ENCODE peak calls at places on chromosomes 7 and 10, in six cellular contexts. T, F, H, V, O and L are unnamed samples.

GRCh38 chr7:78115876-78116275 is 317.3 kb downstream of the PHTF2 start:
- DNase-seq in F (no peak), T (no peak), H (no peak), O (no peak), V (no peak), L (no peak)

GRCh38 chr10:60942604-60943269 is 1.2 kb downstream of the RHOBTB1 start:
- DNase-seq in O (peak), T (no peak), V (no peak), H (peak), F (no peak), L (peak)

GRCh38 chr10:12841826-12842225 is 159.7 kb downstream of the CCDC3 start:
- DNase-seq in H (no peak), F (no peak), T (no peak), V (no peak), O (no peak), L (no peak)

GRCh38 chr10:73597346-73597745 is 6.2 kb upstream of the USP54 start:
- DNase-seq in F (no peak), T (no peak), V (no peak), H (no peak), O (no peak), L (no peak)

GRCh38 chr10:123995461-123996131 is 97.8 kb downstream of the CHST15 start:
- DNase-seq in H (peak), F (peak), O (peak), V (no peak), T (peak), L (no peak)

GRCh38 chr10:120732067-120732466 is 119.1 kb upstream of the WDR11 start:
- DNase-seq in O (peak), V (no peak), F (no peak), H (no peak), T (no peak), L (no peak)

GRCh38 chr7:73520673-73521635 is 1.1 kb downstream of the BAZ1B start:
- DNase-seq in O (peak), F (no peak), T (peak), V (peak), H (no peak), L (no peak)

GRCh38 chr10:15182541-15183207 is 14.2 kb upstream of the NMT2 start:
- DNase-seq in F (no peak), V (no peak), T (peak), H (no peak), O (no peak), L (no peak)

GRCh38 chr10:14173706-14174594 is 156.8 kb downstream of the FRMD4A start:
- DNase-seq in O (no peak), H (no peak), T (no peak), V (no peak), F (no peak), L (peak)

GRCh38 chr10:122468923-122469781 is 7.8 kb downstream of the HTRA1 start:
- DNase-seq in H (no peak), F (peak), T (peak), V (peak), O (peak), L (no peak)

GRCh38 chr7:141533149-141533949 is 17.9 kb upstream of the AGK start:
- DNase-seq in H (peak), O (peak), T (peak), F (peak), V (peak), L (peak)

GRCh38 chr10:110355181-110355831 is 50.6 kb upstream of the SMNDC1 start:
- DNase-seq in T (no peak), O (no peak), F (no peak), H (no peak), V (no peak), L (no peak)

GRCh38 chr7:81886211-81886764 is 116.4 kb upstream of the HGF start:
- DNase-seq in V (peak), T (no peak), H (no peak), F (no peak), O (no peak), L (no peak)

GRCh38 chr7:81616951-81617350 is 152.9 kb downstream of the HGF start:
- DNase-seq in V (peak), H (no peak), F (no peak), T (no peak), O (peak), L (no peak)

GRCh38 chr10:117699436-117700075 is 157.0 kb downstream of the EMX2 start:
- DNase-seq in F (no peak), V (peak), T (no peak), H (no peak), O (no peak), L (no peak)

GRCh38 chr10:132264966-132265877 is 42.5 kb downstream of the STK32C start:
- DNase-seq in O (no peak), V (peak), F (no peak), T (no peak), H (no peak), L (no peak)

GRCh38 chr10:44261710-44262455 is 123.0 kb downstream of the CXCL12 start:
- DNase-seq in F (peak), H (no peak), T (no peak), O (peak), V (no peak), L (no peak)

GRCh38 chr10:114526497-114527238 is 122.4 kb upstream of the AFAP1L2 start:
- DNase-seq in O (no peak), V (peak), F (peak), H (peak), T (peak), L (peak)

GRCh38 chr7:154342971-154343633 is 290.9 kb downstream of the DPP6 start:
- DNase-seq in T (no peak), V (no peak), F (no peak), O (no peak), H (no peak), L (no peak)

GRCh38 chr7:126702242-126703016 is 550.3 kb downstream of the GRM8 start:
- DNase-seq in O (no peak), F (no peak), T (no peak), H (no peak), V (peak), L (no peak)

GRCh38 chr7:83486536-83486935 is 162.4 kb downstream of the SEMA3E start:
- DNase-seq in T (no peak), V (no peak), O (no peak), F (no peak), H (peak), L (peak)

GRCh38 chr7:41333506-41333905 is 369.4 kb downstream of the INHBA start:
- DNase-seq in T (no peak), F (peak), V (no peak), H (no peak), O (peak), L (no peak)

GRCh38 chr7:64793106-64793755 is 997 bp upstream of the ZNF138 start:
- DNase-seq in H (no peak), F (no peak), T (no peak), O (peak), V (no peak), L (no peak)

GRCh38 chr10:50419756-50420155 is 168.4 kb upstream of the ASAH2 start:
- DNase-seq in T (no peak), V (no peak), H (no peak), F (no peak), O (no peak), L (no peak)

GRCh38 chr7:110988348-110988747 is 102.6 kb upstream of the LRRN3 start:
- DNase-seq in H (no peak), O (no peak), T (no peak), F (no peak), V (no peak), L (no peak)

GRCh38 chr10:119502214-119502613 is 40.3 kb downstream of the RGS10 start:
- DNase-seq in F (no peak), O (no peak), T (no peak), V (no peak), H (no peak), L (no peak)

GRCh38 chr10:47340613-47341170 is 7.5 kb upstream of the RBP3 start:
- DNase-seq in H (no peak), T (no peak), V (peak), O (peak), F (peak), L (no peak)

GRCh38 chr7:29806793-29807178 is 478 bp downstream of the WIPF3 start:
- DNase-seq in V (no peak), F (no peak), T (no peak), H (no peak), O (no peak), L (no peak)

GRCh38 chr10:79137826-79138225 is 69.1 kb downstream of the ZMIZ1 start:
- DNase-seq in O (no peak), H (no peak), T (no peak), F (peak), V (no peak), L (no peak)

GRCh38 chr7:27046854-27047549 is 48.8 kb downstream of the HOXA1 start:
- DNase-seq in V (no peak), H (no peak), O (peak), T (no peak), F (peak), L (no peak)

GRCh38 chr10:26212511-26212910 is 4.1 kb upstream of the GAD2 start:
- DNase-seq in F (no peak), O (no peak), H (no peak), V (no peak), T (no peak), L (no peak)

GRCh38 chr10:44567471-44567870 is 182.6 kb upstream of the CXCL12 start:
- DNase-seq in F (no peak), H (no peak), V (no peak), O (peak), T (peak), L (no peak)

GRCh38 chr7:91656486-91657237 is 223.8 kb downstream of the MTERF1 start:
- DNase-seq in V (no peak), O (peak), T (peak), F (no peak), H (no peak), L (no peak)

GRCh38 chr10:92064506-92064905 is 140.9 kb downstream of the BTAF1 start:
- DNase-seq in F (no peak), O (peak), V (no peak), H (no peak), T (no peak), L (no peak)

GRCh38 chr7:46515844-46516590 is 594.9 kb upstream of the IGFBP3 start:
- DNase-seq in H (no peak), O (no peak), F (no peak), T (no peak), V (no peak), L (no peak)

GRCh38 chr10:21337171-21337792 is 188.2 kb downstream of the SKIDA1 start:
- DNase-seq in T (no peak), H (no peak), F (no peak), V (no peak), O (no peak), L (no peak)

GRCh38 chr7:45118830-45119452 is 7.4 kb upstream of the TBRG4 start:
- DNase-seq in V (no peak), O (no peak), F (no peak), H (no peak), T (no peak), L (no peak)

GRCh38 chr10:8967004-8967530 is 912.6 kb downstream of the GATA3 start:
- DNase-seq in T (no peak), F (no peak), H (no peak), V (no peak), O (no peak), L (no peak)

GRCh38 chr7:44213872-44214595 is 13.3 kb downstream of the YKT6 start:
- DNase-seq in H (no peak), O (peak), V (no peak), T (no peak), F (peak), L (no peak)